ENCODE peak calls at places on chromosomes 12 and 14, in eight cellular contexts. B, P, A, E, K, Z, J and O are unnamed samples.

GRCh38 chr12:105706321-105706972 is 376.0 kb downstream of the C12orf75 start:
- DNase-seq in B (peak; percentile 64), P (no peak), A (peak; percentile 70), E (no peak), K (no peak), Z (no peak), J (no peak), O (no peak)

GRCh38 chr12:8081228-8081920 is 700 bp upstream of the NECAP1 start:
- DNase-seq in B (no peak), P (no peak), A (no peak), E (peak; percentile 29), K (no peak), Z (no peak), J (no peak), O (no peak)

GRCh38 chr14:42687421-42687820 is 1080.7 kb downstream of the LRFN5 start:
- DNase-seq in B (no peak), P (no peak), A (no peak), E (no peak), K (no peak), Z (no peak), J (no peak), O (no peak)

GRCh38 chr12:84056-84455 is 17.5 kb downstream of the IQSEC3 start:
- DNase-seq in B (no peak), P (no peak), A (no peak), E (no peak), K (no peak), Z (no peak), J (no peak), O (no peak)

GRCh38 chr14:94615254-94615653 is 3.1 kb downstream of the SERPINA3 start:
- DNase-seq in B (no peak), P (no peak), A (no peak), E (no peak), K (peak; percentile 47), Z (no peak), J (no peak), O (no peak)

GRCh38 chr14:88614218-88614907 is 51.5 kb downstream of the ZC3H14 start:
- DNase-seq in B (peak; percentile 61), P (no peak), A (peak; percentile 81), E (no peak), K (no peak), Z (no peak), J (no peak), O (no peak)

GRCh38 chr14:99520571-99521081 is 39.4 kb downstream of the CCNK start:
- DNase-seq in B (no peak), P (no peak), A (no peak), E (no peak), K (no peak), Z (no peak), J (peak; percentile 19), O (no peak)

GRCh38 chr12:61220337-61220736 is 1039.9 kb upstream of the USP15 start:
- DNase-seq in B (no peak), P (no peak), A (no peak), E (no peak), K (no peak), Z (no peak), J (no peak), O (no peak)

GRCh38 chr14:50038398-50039119 is 77.8 kb downstream of the VCPKMT start:
- DNase-seq in B (no peak), P (no peak), A (peak; percentile 98), E (no peak), K (no peak), Z (no peak), J (peak; percentile 38), O (no peak)

GRCh38 chr12:19030603-19031002 is 98.9 kb upstream of the PLEKHA5 start:
- DNase-seq in B (no peak), P (no peak), A (no peak), E (no peak), K (no peak), Z (no peak), J (no peak), O (no peak)

GRCh38 chr12:52358575-52359350 is 8.5 kb downstream of the KRT85 start:
- DNase-seq in B (no peak), P (no peak), A (no peak), E (no peak), K (peak; percentile 13), Z (no peak), J (no peak), O (peak; percentile 71)

GRCh38 chr12:109727039-109727723 is 13.6 kb downstream of the FAM222A start:
- DNase-seq in B (no peak), P (peak; percentile 50), A (no peak), E (peak; percentile 67), K (no peak), Z (no peak), J (peak; percentile 28), O (peak; percentile 60)

GRCh38 chr12:49567611-49568441 is at the start of gene MCRS1:
- DNase-seq in B (peak; percentile 94), P (peak; percentile 92), A (peak; percentile 89), E (peak; percentile 93), K (peak; percentile 91), Z (peak; percentile 86), J (peak; percentile 88), O (peak; percentile 96)

GRCh38 chr12:53047221-53048032 is 2.4 kb upstream of the TNS2 start:
- DNase-seq in B (peak; percentile 32), P (peak; percentile 83), A (peak; percentile 69), E (peak; percentile 83), K (peak; percentile 92), Z (no peak), J (peak; percentile 84), O (peak; percentile 87)

GRCh38 chr12:89817501-89818226 is 109.0 kb upstream of the ATP2B1 start:
- DNase-seq in B (peak; percentile 5), P (no peak), A (peak; percentile 25), E (no peak), K (no peak), Z (no peak), J (no peak), O (no peak)

GRCh38 chr12:47817272-47818006 is 2.3 kb downstream of the HDAC7 start:
- DNase-seq in B (no peak), P (no peak), A (no peak), E (no peak), K (no peak), Z (no peak), J (peak; percentile 28), O (no peak)

GRCh38 chr12:130744274-130744673 is 28.2 kb upstream of the RIMBP2 start:
- DNase-seq in B (no peak), P (no peak), A (no peak), E (no peak), K (peak; percentile 74), Z (no peak), J (no peak), O (no peak)

GRCh38 chr14:69181491-69181890 is 9.8 kb upstream of the EXD2 start:
- DNase-seq in B (no peak), P (no peak), A (peak; percentile 8), E (no peak), K (no peak), Z (no peak), J (no peak), O (no peak)

GRCh38 chr14:100446572-100446971 is 123.4 kb downstream of the SLC25A47 start:
- DNase-seq in B (no peak), P (no peak), A (no peak), E (peak; percentile 61), K (no peak), Z (no peak), J (no peak), O (no peak)

GRCh38 chr14:26125039-26125438 is 472.8 kb downstream of the NOVA1 start:
- DNase-seq in B (no peak), P (no peak), A (no peak), E (no peak), K (no peak), Z (no peak), J (no peak), O (no peak)

GRCh38 chr14:73775339-73776193 is 61.4 kb upstream of the PNMA1 start:
- DNase-seq in B (no peak), P (no peak), A (no peak), E (no peak), K (no peak), Z (no peak), J (no peak), O (no peak)
- H3K4me1 ChIP-seq in B (peaks cover 8% of the 10 kb centered on the region), P (peaks cover 52% of the 10 kb centered on the region), A (peaks cover 15% of the 10 kb centered on the region), E (peaks cover 52% of the 10 kb centered on the region), K (no peaks in the 10 kb centered on the region), Z (peaks cover 18% of the 10 kb centered on the region), J (peaks cover 75% of the 10 kb centered on the region), O (peaks cover 59% of the 10 kb centered on the region)

GRCh38 chr14:66955159-66955558 is 234.1 kb upstream of the GARIN2 start:
- DNase-seq in B (no peak), P (no peak), A (no peak), E (no peak), K (no peak), Z (no peak), J (no peak), O (no peak)

GRCh38 chr14:66959437-66960050 is 229.7 kb upstream of the GARIN2 start:
- DNase-seq in B (no peak), P (no peak), A (no peak), E (no peak), K (no peak), Z (no peak), J (no peak), O (no peak)
- TF ChIP-seq POLR2A in B (no peak), P (no peak), A (no peak), E (no peak), K (no peak), Z (no peak), J (no peak), O (no peak)

GRCh38 chr12:123233505-123234299 is 466 bp downstream of the MTRFR start:
- DNase-seq in B (no peak), P (no peak), A (no peak), E (no peak), K (no peak), Z (no peak), J (no peak), O (no peak)

GRCh38 chr12:123227581-123228258 is 5.2 kb downstream of the MPHOSPH9 start:
- DNase-seq in B (no peak), P (no peak), A (no peak), E (no peak), K (no peak), Z (no peak), J (no peak), O (no peak)

GRCh38 chr12:123232472-123232806 is 502 bp downstream of the MPHOSPH9 start:
- DNase-seq in B (no peak), P (no peak), A (no peak), E (no peak), K (no peak), Z (peak; percentile 12), J (no peak), O (no peak)

GRCh38 chr12:123232807-123233504 is at the start of the genes MPHOSPH9 and MTRFR:
- DNase-seq in B (peak; percentile 100), P (peak; percentile 98), A (peak; percentile 99), E (peak; percentile 100), K (peak; percentile 99), Z (peak; percentile 99), J (peak; percentile 99), O (peak; percentile 99)

DNA sequence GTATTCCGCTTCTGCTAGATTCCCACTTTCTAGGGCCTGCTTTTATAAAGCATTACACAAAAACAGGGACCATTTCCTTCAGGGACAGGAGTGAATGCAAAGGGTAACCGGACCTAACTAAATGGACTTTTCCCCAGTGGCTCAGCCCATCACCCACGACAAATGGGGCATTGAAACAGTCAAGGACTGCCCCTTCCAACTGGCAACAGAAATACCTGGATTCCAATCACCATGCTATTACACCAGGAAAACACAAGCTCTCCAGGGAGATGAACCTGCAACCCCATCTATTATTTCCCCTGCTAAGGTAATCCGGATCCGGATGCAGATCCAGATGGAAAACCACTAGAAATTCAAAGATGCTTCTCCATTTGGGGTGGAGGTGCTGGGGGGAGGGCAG is 1.0 kb downstream of the MPHOSPH9 start:
- DNase-seq in B (no peak), P (no peak), A (no peak), E (no peak), K (peak; percentile 81), Z (no peak), J (no peak), O (no peak)
- H3K4me1 ChIP-seq in B (peaks cover 21% of the 10 kb centered on the region), P (peaks cover 33% of the 10 kb centered on the region), A (peaks cover 3% of the 10 kb centered on the region), E (peaks cover 21% of the 10 kb centered on the region), K (no peaks in the 10 kb centered on the region), Z (peaks cover 21% of the 10 kb centered on the region), J (peaks cover 30% of the 10 kb centered on the region), O (no peaks in the 10 kb centered on the region)

GRCh38 chr12:123972448-123973401 is at the start of the genes CCDC92 and ZNF664:
- DNase-seq in B (peak; percentile 89), P (peak; percentile 95), A (peak; percentile 90), E (peak; percentile 96), K (peak; percentile 97), Z (peak; percentile 83), J (peak; percentile 95), O (peak; percentile 98)
- TF ChIP-seq POLR2A in B (peak; percentile 62), P (no peak), A (peak; percentile 57), E (peak; percentile 63), K (peak; percentile 81), Z (peak; percentile 72), J (peak; percentile 24), O (peak; percentile 55)